ENCODE peak calls at places on chromosomes 4 and X, in five cellular contexts. B, S, I, G and N are unnamed samples.

GRCh38 chr4:54318904-54319303 is 89.8 kb downstream of the PDGFRA start:
- DNase-seq in G (no peak), I (peak), B (peak), S (no peak), N (no peak)

GRCh38 chrX:2692221-2693122 is 1.4 kb downstream of the CD99 start:
- DNase-seq in S (no peak), B (peak), I (peak), G (no peak), N (no peak)

GRCh38 chrX:24515447-24515846 is 50.4 kb downstream of the PDK3 start:
- DNase-seq in G (no peak), I (peak), S (peak), B (no peak), N (peak)

GRCh38 chr4:14879643-14880042 is 122.6 kb upstream of the CPEB2 start:
- DNase-seq in I (no peak), G (peak), B (no peak), S (no peak), N (peak)

GRCh38 chrX:53333853-53334252 is 52.5 kb upstream of the IQSEC2 start:
- DNase-seq in G (no peak), S (no peak), B (no peak), I (no peak), N (no peak)

GRCh38 chr4:76782837-76783236 is 115.1 kb downstream of the SOWAHB start:
- DNase-seq in B (peak), I (peak), G (no peak), S (no peak), N (no peak)

GRCh38 chr4:73045894-73046293 is 23.6 kb downstream of the COX18 start:
- DNase-seq in S (no peak), B (no peak), I (no peak), G (no peak), N (no peak)

GRCh38 chrX:140157611-140158010 is 192.3 kb upstream of the CXorf66 start:
- DNase-seq in G (no peak), B (peak), S (no peak), I (peak), N (no peak)

GRCh38 chr4:56757821-56758400 is 63.6 kb downstream of the SPINK2 start:
- DNase-seq in S (peak), I (peak), G (no peak), B (peak), N (peak)

GRCh38 chr4:87497141-87497540 is 32.0 kb downstream of the SPARCL1 start:
- DNase-seq in G (no peak), B (peak), I (no peak), S (no peak), N (no peak)

GRCh38 chrX:154032653-154033052 is 13.0 kb upstream of the IRAK1 start:
- DNase-seq in B (no peak), I (peak), G (no peak), S (no peak), N (no peak)

GRCh38 chr4:156568041-156568440 is 403.6 kb downstream of the PDGFC start:
- DNase-seq in S (no peak), B (peak), I (no peak), G (no peak), N (no peak)

GRCh38 chrX:69036674-69037573 is 128.3 kb downstream of the PJA1 start:
- DNase-seq in B (no peak), S (no peak), I (no peak), G (no peak), N (no peak)

GRCh38 chr4:96383349-96383748 is 543.5 kb downstream of the PDHA2 start:
- DNase-seq in G (no peak), B (no peak), I (no peak), S (no peak), N (no peak)

GRCh38 chr4:101071241-101071640 is 276.1 kb downstream of the PPP3CA start:
- DNase-seq in G (no peak), I (peak), S (no peak), B (no peak), N (no peak)

GRCh38 chr4:165191814-165192499 is 15.4 kb upstream of the KLHL2 start:
- DNase-seq in I (no peak), S (no peak), G (no peak), B (no peak), N (no peak)

GRCh38 chr4:12861422-12861821 is 622.7 kb downstream of the RAB28 start:
- DNase-seq in G (no peak), S (no peak), B (no peak), I (no peak), N (peak)

GRCh38 chr4:69054578-69055200 is 41.6 kb upstream of the UGT2B7 start:
- DNase-seq in G (no peak), I (peak), S (no peak), B (peak), N (no peak)

GRCh38 chr4:80990851-80991250 is 39.7 kb upstream of the BMP3 start:
- DNase-seq in G (no peak), S (no peak), I (no peak), B (no peak), N (peak)

GRCh38 chr4:3223986-3224748 is 24.8 kb upstream of the MSANTD1 start:
- DNase-seq in G (no peak), S (no peak), B (no peak), I (no peak), N (no peak)